ENCODE peak calls at places on chromosomes 1 and 21, in six cellular contexts. R is HCEC 1CT; A is stimulated activated effector memory CD8-positive, alpha-beta T cell treated with anti-CD3 and anti-CD28 coated beads, Interleukin-12 subunit alpha, Interleukin-12 subunit beta, amount 100 ng/mL, for 72 hours; D is HFFc6; W is stimulated activated CD8-positive, alpha-beta memory T cell treated with anti-CD3 and anti-CD28 coated beads, Interleukin-7, amount 100 ng/mL, for 1 hour; L is activated CD8-positive, alpha-beta memory T cell treated with anti-CD3 and anti-CD28 coated beads, Interleukin-2, amount 50 U/mL, for 48 hours. I is an unnamed sample.

GRCh38 chr1:207825719-207826556 is 74.1 kb downstream of the CD46 start:
- DNase-seq in R (peak), W (peak), L (peak), A (peak), D (peak), I (peak)

GRCh38 chr1:222991908-222992307 is 151.1 kb downstream of the TLR5 start:
- DNase-seq in L (no peak), D (no peak), W (no peak), R (no peak), A (no peak), I (no peak)

GRCh38 chr1:203571661-203572060 is 55.0 kb upstream of the ATP2B4 start:
- DNase-seq in W (no peak), R (no peak), D (no peak), L (no peak), A (no peak), I (no peak)

GRCh38 chr1:157575744-157576143 is 22.1 kb downstream of the FCRL4 start:
- DNase-seq in L (no peak), D (no peak), W (no peak), R (no peak), A (no peak), I (no peak)

GRCh38 chr1:229452956-229453801 is 19.3 kb upstream of the ACTA1 start:
- DNase-seq in D (peak), R (peak), W (no peak), A (no peak), L (no peak), I (no peak)

GRCh38 chr1:39737546-39738169 is 1.0 kb upstream of the PPIE start:
- DNase-seq in D (no peak), A (peak), L (no peak), R (no peak), W (no peak), I (no peak)

GRCh38 chr1:31445951-31446350 is 32.9 kb downstream of the SERINC2 start:
- DNase-seq in A (no peak), W (no peak), L (no peak), R (no peak), D (no peak), I (no peak)

GRCh38 chr1:160006312-160006940 is 25.4 kb downstream of the PIGM start:
- DNase-seq in W (peak), D (peak), A (peak), L (peak), R (peak), I (peak)

GRCh38 chr1:90717665-90718410 is 736 bp upstream of the BARHL2 start:
- DNase-seq in D (no peak), R (no peak), W (no peak), L (no peak), A (peak), I (no peak)

GRCh38 chr21:34668803-34669148 is at the start of gene CLIC6:
- DNase-seq in A (no peak), L (no peak), D (no peak), W (no peak), R (no peak), I (no peak)

GRCh38 chr1:107547363-107548155 is 406.7 kb downstream of the NTNG1 start:
- DNase-seq in W (no peak), L (no peak), D (no peak), A (no peak), R (no peak), I (no peak)

GRCh38 chr1:109181085-109181806 is 32.5 kb upstream of the SARS1 start:
- DNase-seq in L (no peak), R (no peak), D (no peak), W (no peak), A (no peak), I (no peak)

GRCh38 chr1:240582953-240583352 is 29.0 kb downstream of the GREM2 start:
- DNase-seq in D (peak), A (no peak), L (no peak), W (no peak), R (no peak), I (no peak)

GRCh38 chr1:38095337-38096030 is 48.9 kb upstream of the POU3F1 start:
- DNase-seq in D (no peak), L (no peak), R (no peak), W (no peak), A (no peak), I (no peak)

GRCh38 chr1:154304664-154305337 is 16.1 kb upstream of the AQP10 start:
- DNase-seq in W (no peak), A (peak), R (no peak), L (peak), D (no peak), I (no peak)

GRCh38 chr1:156667968-156668709 is 9.1 kb downstream of the NES start:
- DNase-seq in W (no peak), L (no peak), D (no peak), A (no peak), R (no peak), I (no peak)

GRCh38 chr1:41492341-41492848 is 7.9 kb upstream of the EDN2 start:
- DNase-seq in D (no peak), L (peak), A (peak), R (no peak), W (peak), I (no peak)

GRCh38 chr1:233489436-233489835 is 124.5 kb upstream of the KCNK1 start:
- DNase-seq in A (no peak), W (no peak), R (no peak), D (no peak), L (no peak), I (no peak)

GRCh38 chr1:97832490-97832889 is 88.3 kb downstream of the DPYD start:
- DNase-seq in A (no peak), R (no peak), L (no peak), W (no peak), D (no peak), I (no peak)

GRCh38 chr1:228851196-228851595 is 115.9 kb downstream of the RHOU start:
- DNase-seq in W (no peak), L (no peak), D (no peak), A (no peak), R (no peak), I (no peak)

GRCh38 chr21:41119901-41120300 is 48.1 kb upstream of the BACE2 start:
- DNase-seq in D (no peak), A (no peak), L (no peak), R (no peak), W (no peak), I (no peak)

GRCh38 chr1:55970711-55971110 is 608.7 kb downstream of the PLPP3 start:
- DNase-seq in A (no peak), W (no peak), R (no peak), L (no peak), D (peak), I (no peak)

GRCh38 chr1:198072177-198072576 is 84.6 kb upstream of the NEK7 start:
- DNase-seq in D (peak), R (peak), A (no peak), W (no peak), L (no peak), I (no peak)

GRCh38 chr1:36411674-36412648 is 14.3 kb upstream of the LSM10 start:
- DNase-seq in R (no peak), W (no peak), L (peak), A (peak), D (no peak), I (no peak)

GRCh38 chr1:40984066-40984465 is 4.6 kb downstream of the CTPS1 start:
- DNase-seq in A (no peak), R (no peak), L (no peak), W (no peak), D (peak), I (no peak)

GRCh38 chr1:187474266-187474665 is 645.5 kb downstream of the PLA2G4A start:
- DNase-seq in L (no peak), A (no peak), R (peak), W (no peak), D (no peak), I (no peak)

GRCh38 chr1:2290595-2291510 is 62.7 kb downstream of the SKI start:
- DNase-seq in R (peak), A (peak), L (peak), W (peak), D (peak), I (peak)

GRCh38 chr21:45513741-45514310 is 28.4 kb downstream of the SLC19A1 start:
- DNase-seq in A (no peak), R (no peak), L (no peak), D (no peak), W (no peak), I (no peak)

GRCh38 chr1:246537887-246538286 is 28.2 kb downstream of the TFB2M start:
- DNase-seq in D (no peak), R (no peak), L (no peak), A (no peak), W (no peak), I (no peak)

I was measured in GM18507.